ENCODE peak calls at places on chromosome 10, in eight cellular contexts. Q is B cell; I is colonic mucosa; E is fibroblast of the aortic adventitia; Y is A549; O is CD4-positive, alpha-beta T cell; C is Panc1; X is heart left ventricle. L is an unnamed sample.

GRCh38 chr10:26840938-26841732 is 19.6 kb downstream of the ABI1 start:
- DNase-seq in Q (no peak), I (no peak), E (no peak), Y (no peak), O (no peak), C (no peak), X (no peak), L (no peak)

GRCh38 chr10:48658243-48658888 is 26.3 kb upstream of the WDFY4 start:
- DNase-seq in Q (no peak), I (peak; percentile 76), E (peak; percentile 70), Y (peak; percentile 73), O (peak; percentile 47), C (peak; percentile 41), X (peak; percentile 84), L (peak; percentile 82)

GRCh38 chr10:31528834-31529233 is 209.8 kb downstream of the ZEB1 start:
- DNase-seq in Q (no peak), I (no peak), E (no peak), Y (no peak), O (no peak), C (no peak), X (no peak), L (no peak)

GRCh38 chr10:16986406-16987128 is 143.0 kb downstream of the CUBN start:
- DNase-seq in Q (no peak), I (no peak), E (peak; percentile 69), Y (no peak), O (no peak), C (no peak), X (no peak), L (no peak)

GRCh38 chr10:33381391-33381790 is 46.9 kb upstream of the NRP1 start:
- DNase-seq in Q (no peak), I (no peak), E (no peak), Y (no peak), O (no peak), C (no peak), X (no peak), L (no peak)

GRCh38 chr10:89251417-89252224 is at the start of gene LIPA:
- DNase-seq in Q (peak; percentile 89), I (peak; percentile 95), E (peak; percentile 98), Y (peak; percentile 98), O (peak; percentile 94), C (peak; percentile 85), X (peak; percentile 97), L (peak; percentile 91)

GRCh38 chr10:120460776-120461175 is 3.7 kb downstream of the PLPP4 start:
- DNase-seq in Q (no peak), I (no peak), E (peak; percentile 92), Y (no peak), O (no peak), C (peak; percentile 27), X (no peak), L (no peak)

GRCh38 chr10:9302142-9302746 is 1247.8 kb downstream of the GATA3 start:
- DNase-seq in Q (no peak), I (no peak), E (peak; percentile 74), Y (peak; percentile 65), O (no peak), C (peak; percentile 39), X (no peak), L (no peak)

GRCh38 chr10:132808568-132809236 is 22.8 kb upstream of the NKX6-2 start:
- DNase-seq in Q (peak; percentile 44), I (no peak), E (no peak), Y (no peak), O (no peak), C (no peak), X (no peak), L (no peak)

GRCh38 chr10:69568472-69569143 is 4.6 kb downstream of the NEUROG3 start:
- DNase-seq in Q (no peak), I (no peak), E (no peak), Y (no peak), O (no peak), C (no peak), X (no peak), L (no peak)

GRCh38 chr10:2921956-2922680 is 145.2 kb upstream of the PFKP start:
- DNase-seq in Q (no peak), I (no peak), E (no peak), Y (peak; percentile 60), O (no peak), C (no peak), X (no peak), L (no peak)

GRCh38 chr10:125134483-125134848 is 25.9 kb downstream of the CTBP2 start:
- DNase-seq in Q (no peak), I (no peak), E (no peak), Y (no peak), O (no peak), C (no peak), X (no peak), L (no peak)

GRCh38 chr10:3785849-3786290 is 861 bp upstream of the KLF6 start:
- DNase-seq in Q (no peak), I (peak; percentile 58), E (peak; percentile 58), Y (peak; percentile 64), O (no peak), C (no peak), X (peak; percentile 64), L (no peak)

GRCh38 chr10:112750427-112751167 is 199.4 kb upstream of the TCF7L2 start:
- DNase-seq in Q (no peak), I (no peak), E (no peak), Y (no peak), O (no peak), C (no peak), X (no peak), L (no peak)

GRCh38 chr10:71394926-71395562 is 1.7 kb upstream of the CDH23 start:
- DNase-seq in Q (no peak), I (no peak), E (no peak), Y (no peak), O (no peak), C (no peak), X (no peak), L (peak; percentile 40)

GRCh38 chr10:72980348-72980747 is 25.7 kb upstream of the PLA2G12B start:
- DNase-seq in Q (no peak), I (no peak), E (no peak), Y (no peak), O (no peak), C (no peak), X (no peak), L (no peak)

GRCh38 chr10:62021978-62022802 is 120.7 kb downstream of the ARID5B start:
- DNase-seq in Q (no peak), I (no peak), E (no peak), Y (no peak), O (no peak), C (no peak), X (no peak), L (no peak)

GRCh38 chr10:70442332-70442988 is 979 bp upstream of the NODAL start:
- DNase-seq in Q (peak; percentile 19), I (peak; percentile 65), E (no peak), Y (no peak), O (no peak), C (no peak), X (no peak), L (no peak)

GRCh38 chr10:70666960-70667798 is 5.1 kb upstream of the ADAMTS14 start:
- DNase-seq in Q (no peak), I (no peak), E (no peak), Y (no peak), O (no peak), C (no peak), X (no peak), L (no peak)

DNA sequence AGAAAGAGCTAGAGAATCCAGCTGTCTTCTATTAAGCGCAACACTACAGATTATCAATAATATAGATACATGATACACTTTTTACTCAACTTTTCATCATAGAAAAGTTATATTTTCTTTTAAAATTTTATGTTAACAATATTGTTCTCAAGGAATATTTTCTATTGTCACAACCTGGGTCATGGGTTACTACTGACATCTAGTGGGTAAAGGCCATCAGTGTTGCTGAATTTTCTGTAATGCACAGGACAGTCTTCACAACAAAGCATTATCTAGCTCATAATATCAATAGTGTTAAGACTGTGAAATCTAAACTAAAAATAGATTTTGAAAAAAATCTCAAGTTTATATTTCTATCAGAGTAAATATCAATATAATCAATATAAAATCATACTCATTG is 209.8 kb downstream of the ZNF33B start:
- DNase-seq in Q (no peak), I (no peak), E (peak; percentile 13), Y (no peak), O (no peak), C (no peak), X (no peak), L (no peak)
- TF ChIP-seq CTCF in Q (no peak), I (no peak), E (peak; percentile 43), Y (peak; percentile 21), O (no peak), C (peak; percentile 64), X (peak; percentile 39), L (peak; percentile 31)

DNA sequence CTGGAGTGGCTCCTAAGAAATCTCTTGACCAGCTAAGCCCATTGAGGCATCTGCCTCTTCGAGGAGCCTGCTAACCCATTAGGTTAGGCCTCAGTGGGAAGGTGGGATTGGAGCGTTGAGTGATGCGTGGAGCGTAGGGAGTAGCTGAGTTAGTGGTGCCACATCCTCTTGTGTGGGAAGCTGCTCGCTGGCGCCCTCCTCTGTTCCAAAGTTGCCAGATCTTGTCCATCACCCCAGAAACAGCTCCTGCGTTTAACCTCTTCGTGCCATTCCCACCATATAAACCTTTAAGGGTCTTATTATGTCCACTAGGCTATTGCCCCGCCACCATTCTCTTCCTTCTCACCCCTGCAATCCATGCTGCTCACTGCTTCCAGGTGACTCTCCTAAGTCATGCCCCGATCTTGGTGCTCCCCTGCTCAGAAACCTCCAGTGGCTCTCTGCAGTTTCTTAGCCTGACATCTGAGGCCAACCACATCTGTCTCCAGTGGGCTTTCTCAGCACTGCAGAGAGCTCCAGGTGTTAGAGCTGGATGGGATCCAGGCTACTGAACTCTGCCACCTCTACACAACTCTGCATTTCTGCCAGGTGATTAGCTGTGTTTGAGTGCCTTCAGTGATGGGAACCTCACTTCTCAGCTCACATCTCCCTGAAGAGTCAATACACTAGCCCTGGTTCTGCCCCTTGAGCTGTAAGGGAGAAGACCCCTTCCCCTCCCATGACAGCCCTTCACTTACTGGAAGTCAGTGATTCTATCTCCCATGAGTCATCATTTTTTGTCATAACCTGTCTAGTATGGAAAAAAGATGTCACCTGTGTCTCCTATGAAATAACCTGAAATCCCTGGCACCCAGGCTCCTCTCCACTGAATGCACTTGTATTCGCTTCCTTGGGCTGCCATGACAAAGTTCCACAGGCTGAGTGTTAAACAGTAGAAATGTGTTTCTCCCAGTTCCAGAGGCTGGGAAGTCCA is 65.0 kb upstream of the FGFR2 start:
- DNase-seq in Q (no peak), I (peak; percentile 37), E (no peak), Y (peak; percentile 25), O (no peak), C (no peak), X (no peak), L (no peak)
- TF ChIP-seq CTCF in Q (no peak), I (peak; percentile 17), E (no peak), Y (no peak), O (no peak), C (peak; percentile 73), X (no peak), L (peak; percentile 73)

DNA sequence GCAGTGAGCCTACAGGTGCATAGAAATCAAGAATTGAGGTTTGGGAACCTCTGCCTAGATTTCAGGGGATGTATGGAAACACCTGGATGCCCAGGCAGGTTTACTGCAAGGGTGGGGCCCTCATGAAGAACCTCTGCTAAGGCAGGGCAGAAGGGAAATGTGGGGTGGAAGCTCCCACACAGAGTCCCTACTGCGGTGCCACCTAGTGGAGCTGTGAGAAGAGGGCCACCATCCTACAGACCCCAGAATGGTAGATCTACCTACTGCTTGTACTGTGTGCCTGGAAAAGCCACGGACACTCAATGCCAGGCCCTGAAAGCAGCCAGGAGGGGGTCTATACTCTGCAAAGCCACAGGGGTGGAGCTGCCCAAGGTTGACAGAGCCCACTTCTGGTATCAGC is 533.5 kb downstream of the GPAM start:
- DNase-seq in Q (no peak), I (no peak), E (no peak), Y (no peak), O (no peak), C (no peak), X (no peak), L (no peak)
- TF ChIP-seq CTCF in Q (no peak), I (no peak), E (no peak), Y (no peak), O (no peak), C (no peak), X (no peak), L (no peak)

GRCh38 chr10:78109210-78109609 is 75.5 kb downstream of the RPS24 start:
- DNase-seq in Q (no peak), I (no peak), E (no peak), Y (no peak), O (no peak), C (no peak), X (no peak), L (no peak)
- TF ChIP-seq CTCF in Q (no peak), I (no peak), E (no peak), Y (no peak), O (no peak), C (no peak), X (no peak), L (peak; percentile 21)

L was measured in type B pancreatic cell.